ENCODE peak calls at places on chromosomes 12 and 14, in ten cellular contexts. L, P, B, D, C, K, E, Q, I and J are unnamed samples. For H3K9me3, the result is how much of the 10 kb centered on the place peaks cover.

GRCh38 chr12:124678421-124678893 is 111.0 kb upstream of the NCOR2 start:
- DNase-seq in L (no peak), P (no peak), B (no peak), D (no peak), C (no peak), K (no peak), E (no peak), Q (no peak), I (no peak), J (no peak)

GRCh38 chr14:81303258-81303935 is 82.6 kb upstream of the GTF2A1 start:
- DNase-seq in L (peak), P (no peak), B (no peak), D (no peak), C (peak), K (peak), E (peak), Q (no peak), I (no peak), J (no peak)

GRCh38 chr14:29458547-29458946 is 469.1 kb downstream of the PRKD1 start:
- DNase-seq in L (no peak), P (no peak), B (no peak), D (no peak), C (no peak), K (no peak), E (no peak), Q (no peak), I (no peak), J (no peak)

GRCh38 chr12:40017488-40017887 is 88.4 kb downstream of the SLC2A13 start:
- DNase-seq in L (no peak), P (no peak), B (no peak), D (peak), C (no peak), K (no peak), E (no peak), Q (no peak), I (no peak), J (no peak)

GRCh38 chr12:102539651-102540553 is 59.5 kb upstream of the IGF1 start:
- DNase-seq in L (no peak), P (no peak), B (no peak), D (peak), C (no peak), K (no peak), E (no peak), Q (peak), I (no peak), J (no peak)

GRCh38 chr12:111387747-111388365 is 17.9 kb upstream of the SH2B3 start:
- DNase-seq in L (no peak), P (no peak), B (no peak), D (no peak), C (no peak), K (no peak), E (no peak), Q (no peak), I (no peak), J (no peak)

GRCh38 chr12:111322336-111323250 is 46.3 kb downstream of the PHETA1 start:
- DNase-seq in L (no peak), P (no peak), B (no peak), D (no peak), C (peak), K (no peak), E (no peak), Q (no peak), I (no peak), J (no peak)

GRCh38 chr14:99887407-99887806 is 94.2 kb downstream of the EML1 start:
- DNase-seq in L (no peak), P (no peak), B (no peak), D (no peak), C (no peak), K (no peak), E (no peak), Q (no peak), I (no peak), J (no peak)

GRCh38 chr12:69275471-69275891 is 36.1 kb downstream of the CPSF6 start:
- DNase-seq in L (no peak), P (no peak), B (no peak), D (no peak), C (no peak), K (no peak), E (no peak), Q (peak), I (no peak), J (no peak)

GRCh38 chr14:63535918-63536317 is 7.3 kb downstream of the PPP2R5E start:
- DNase-seq in L (no peak), P (no peak), B (no peak), D (no peak), C (no peak), K (no peak), E (no peak), Q (no peak), I (no peak), J (no peak)

GRCh38 chr14:59803052-59803451 is 67.5 kb downstream of the RTN1 start:
- DNase-seq in L (no peak), P (no peak), B (no peak), D (no peak), C (no peak), K (no peak), E (no peak), Q (no peak), I (no peak), J (peak)

GRCh38 chr14:103558071-103558882 is 4.2 kb downstream of the BAG5 start:
- DNase-seq in L (no peak), P (peak), B (no peak), D (peak), C (no peak), K (no peak), E (no peak), Q (no peak), I (no peak), J (no peak)

GRCh38 chr12:109949089-109949488 is 47.1 kb downstream of the GIT2 start:
- DNase-seq in L (no peak), P (no peak), B (no peak), D (peak), C (no peak), K (no peak), E (no peak), Q (peak), I (no peak), J (no peak)

GRCh38 chr12:8012910-8013309 is 19.6 kb upstream of the FOXJ2 start:
- DNase-seq in L (no peak), P (no peak), B (no peak), D (no peak), C (no peak), K (no peak), E (no peak), Q (no peak), I (no peak), J (no peak)

GRCh38 chr14:31164115-31164514 is 43.5 kb downstream of the HECTD1 start:
- DNase-seq in L (no peak), P (no peak), B (no peak), D (no peak), C (no peak), K (no peak), E (no peak), Q (no peak), I (no peak), J (no peak)
- H3K27ac ChIP-seq in L (no peak), P (no peak), B (peak), D (peak), C (no peak), K (peak), E (no peak), Q (peak), I (no peak), J (no peak)

DNA sequence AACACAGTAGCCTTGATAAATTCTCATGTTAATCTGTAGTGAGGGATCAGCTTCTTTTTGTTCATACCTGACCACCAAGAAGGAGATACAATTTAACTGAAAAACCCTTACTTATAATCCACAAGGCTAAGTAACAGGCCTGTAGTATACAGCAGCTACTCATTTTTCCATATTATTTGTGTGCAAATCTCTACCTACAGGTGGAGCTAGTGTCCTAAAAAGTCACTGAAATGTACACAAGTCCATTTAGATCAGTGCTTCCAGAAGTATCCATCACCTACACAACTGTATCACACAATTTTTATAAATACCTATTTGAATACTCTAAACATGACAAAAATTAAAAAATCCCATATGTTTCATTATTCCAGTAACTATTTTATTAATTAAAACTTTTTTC is 173.2 kb downstream of the SLC35F4 start:
- DNase-seq in L (no peak), P (no peak), B (no peak), D (peak), C (no peak), K (no peak), E (no peak), Q (peak), I (no peak), J (no peak)
- TF ChIP-seq CTCF in L (no peak), P (no peak), B (peak), D (peak), C (no peak), K (peak), E (peak), Q (peak), I (peak), J (no peak)

GRCh38 chr14:105904379-105904778 is 378.0 kb downstream of the TMEM121 start:
- DNase-seq in L (no peak), P (no peak), B (no peak), D (no peak), C (no peak), K (no peak), E (no peak), Q (no peak), I (no peak), J (no peak)
- H3K9me3 ChIP-seq in L (under half), P (under half), B (under half), D (under half), C (under half), K (under half), E (under half), Q (under half), I (half or more), J (under half)

GRCh38 chr12:76030378-76031080 is 1.0 kb downstream of the PHLDA1 start:
- DNase-seq in L (no peak), P (peak), B (peak), D (peak), C (peak), K (peak), E (peak), Q (peak), I (no peak), J (no peak)
- H3K27ac ChIP-seq in L (peak), P (peak), B (peak), D (peak), C (peak), K (peak), E (peak), Q (peak), I (no peak), J (peak)

DNA sequence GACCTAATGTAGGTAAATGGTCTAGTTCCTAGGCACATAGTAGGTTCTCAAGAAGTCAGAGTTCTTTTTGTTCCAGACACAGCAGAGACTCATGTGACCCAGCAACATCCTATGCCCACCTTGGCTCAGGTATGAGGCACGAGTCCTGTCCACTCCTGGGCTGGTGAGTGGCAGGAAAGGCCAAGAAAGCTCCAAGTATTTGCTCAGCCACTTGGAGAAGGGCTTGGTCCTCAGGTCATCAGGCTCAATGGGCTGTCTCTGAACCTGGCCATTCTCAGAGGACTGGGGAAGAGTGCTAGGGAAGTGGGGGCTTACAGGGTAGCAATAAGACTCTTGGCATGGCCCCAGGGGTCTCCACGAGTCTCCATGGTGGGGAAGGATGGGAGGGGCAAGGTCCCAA is 253.1 kb downstream of the NTF3 start:
- DNase-seq in L (peak), P (no peak), B (no peak), D (no peak), C (no peak), K (no peak), E (no peak), Q (no peak), I (no peak), J (no peak)
- TF ChIP-seq CTCF in L (no peak), P (no peak), B (no peak), D (no peak), C (no peak), K (no peak), E (no peak), Q (no peak), I (no peak), J (no peak)

DNA sequence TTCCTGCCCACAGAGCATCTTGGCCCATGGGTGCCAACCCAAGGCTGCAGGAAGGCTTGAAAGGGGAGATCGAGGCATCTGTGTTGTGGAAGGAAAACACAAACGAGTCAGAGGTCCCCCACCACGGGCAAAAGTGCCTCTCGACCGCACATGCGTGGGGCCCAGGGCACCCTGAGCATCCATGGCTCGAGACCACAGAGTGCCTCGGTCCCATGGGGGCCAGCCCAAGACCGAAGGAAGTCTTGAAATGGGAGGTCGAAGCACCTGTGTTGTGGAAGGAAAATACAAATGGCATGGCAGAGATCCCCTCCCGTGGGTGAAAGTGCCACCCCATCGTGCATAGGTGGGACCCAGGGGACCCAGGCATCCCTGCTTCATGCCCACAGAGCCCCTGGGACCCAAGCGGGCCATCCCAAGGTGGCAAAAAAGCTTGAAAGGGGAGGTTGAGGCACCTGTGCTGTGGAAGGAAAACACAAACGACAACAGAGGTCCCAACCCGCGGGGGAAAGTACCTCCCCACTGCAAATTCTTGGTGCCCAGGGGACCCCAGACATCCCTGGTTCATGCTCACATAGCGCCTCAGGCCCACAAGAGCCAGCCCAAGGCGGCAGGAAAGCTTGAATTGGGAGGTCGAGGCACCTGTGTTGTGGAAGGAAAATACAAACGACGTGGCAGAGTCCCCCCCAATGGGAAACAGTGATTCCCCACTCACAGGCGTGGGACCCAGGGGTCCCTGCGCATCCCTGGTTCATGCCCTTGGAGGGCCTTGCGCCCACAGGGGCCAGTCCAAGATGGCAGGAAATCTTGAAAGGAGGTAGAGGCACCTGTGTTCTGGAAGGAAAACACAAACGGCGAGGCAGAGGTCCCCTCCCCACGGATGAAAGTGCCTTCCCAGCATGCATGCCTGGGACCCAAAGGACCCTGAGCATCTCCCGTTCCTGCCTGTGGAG is 373.0 kb downstream of the ALG10 start:
- DNase-seq in L (peak), P (peak), B (no peak), D (no peak), C (peak), K (peak), E (peak), Q (no peak), I (peak), J (peak)
- H3K9me3 ChIP-seq in L (half or more), P (under half), B (half or more), D (under half), C (under half), K (half or more), E (under half), Q (under half), I (half or more), J (half or more)

GRCh38 chr14:68734231-68734732 is 58.6 kb downstream of the ZFP36L1 start:
- DNase-seq in L (no peak), P (no peak), B (no peak), D (no peak), C (no peak), K (no peak), E (no peak), Q (no peak), I (no peak), J (no peak)

GRCh38 chr14:68733086-68733621 is 59.7 kb downstream of the ZFP36L1 start:
- DNase-seq in L (peak), P (no peak), B (peak), D (no peak), C (no peak), K (no peak), E (no peak), Q (no peak), I (no peak), J (no peak)

GRCh38 chr14:68736519-68736918 is 56.3 kb downstream of the ZFP36L1 start:
- DNase-seq in L (no peak), P (peak), B (peak), D (no peak), C (no peak), K (no peak), E (no peak), Q (peak), I (no peak), J (no peak)

GRCh38 chr14:68738559-68738958 is 54.3 kb downstream of the ZFP36L1 start:
- DNase-seq in L (no peak), P (no peak), B (peak), D (no peak), C (no peak), K (no peak), E (no peak), Q (no peak), I (no peak), J (no peak)

GRCh38 chr14:68735836-68736235 is 57.0 kb downstream of the ZFP36L1 start:
- DNase-seq in L (no peak), P (no peak), B (peak), D (peak), C (no peak), K (no peak), E (no peak), Q (no peak), I (no peak), J (peak)
- H3K27ac ChIP-seq in L (peak), P (peak), B (peak), D (no peak), C (no peak), K (peak), E (peak), Q (no peak), I (no peak), J (peak)

GRCh38 chr12:80712866-80713265 is 3.8 kb upstream of the MYF5 start:
- DNase-seq in L (no peak), P (no peak), B (no peak), D (no peak), C (no peak), K (no peak), E (no peak), Q (no peak), I (no peak), J (no peak)

GRCh38 chr12:80711866-80712265 is 4.4 kb downstream of the MYF6 start:
- DNase-seq in L (no peak), P (no peak), B (no peak), D (no peak), C (no peak), K (no peak), E (no peak), Q (no peak), I (no peak), J (no peak)

GRCh38 chr12:80709811-80710726 is 2.6 kb downstream of the MYF6 start:
- DNase-seq in L (no peak), P (no peak), B (no peak), D (no peak), C (peak), K (no peak), E (no peak), Q (peak), I (peak), J (no peak)

GRCh38 chr12:80708535-80709328 is 1.3 kb downstream of the MYF6 start:
- DNase-seq in L (no peak), P (no peak), B (no peak), D (peak), C (peak), K (no peak), E (no peak), Q (peak), I (peak), J (no peak)

GRCh38 chr12:80710727-80711066 is 3.3 kb downstream of the MYF6 start:
- DNase-seq in L (no peak), P (no peak), B (no peak), D (no peak), C (no peak), K (no peak), E (no peak), Q (no peak), I (no peak), J (no peak)
- TF ChIP-seq CTCF in L (no peak), P (no peak), B (no peak), D (no peak), C (no peak), K (no peak), E (no peak), Q (no peak), I (peak), J (no peak)

GRCh38 chr14:42460673-42461072 is 854.0 kb downstream of the LRFN5 start:
- DNase-seq in L (no peak), P (no peak), B (no peak), D (no peak), C (no peak), K (no peak), E (no peak), Q (no peak), I (no peak), J (no peak)
- H3K9me3 ChIP-seq in L (under half), P (under half), B (under half), D (under half), C (under half), K (under half), E (under half), Q (under half), I (under half), J (under half)

DNA sequence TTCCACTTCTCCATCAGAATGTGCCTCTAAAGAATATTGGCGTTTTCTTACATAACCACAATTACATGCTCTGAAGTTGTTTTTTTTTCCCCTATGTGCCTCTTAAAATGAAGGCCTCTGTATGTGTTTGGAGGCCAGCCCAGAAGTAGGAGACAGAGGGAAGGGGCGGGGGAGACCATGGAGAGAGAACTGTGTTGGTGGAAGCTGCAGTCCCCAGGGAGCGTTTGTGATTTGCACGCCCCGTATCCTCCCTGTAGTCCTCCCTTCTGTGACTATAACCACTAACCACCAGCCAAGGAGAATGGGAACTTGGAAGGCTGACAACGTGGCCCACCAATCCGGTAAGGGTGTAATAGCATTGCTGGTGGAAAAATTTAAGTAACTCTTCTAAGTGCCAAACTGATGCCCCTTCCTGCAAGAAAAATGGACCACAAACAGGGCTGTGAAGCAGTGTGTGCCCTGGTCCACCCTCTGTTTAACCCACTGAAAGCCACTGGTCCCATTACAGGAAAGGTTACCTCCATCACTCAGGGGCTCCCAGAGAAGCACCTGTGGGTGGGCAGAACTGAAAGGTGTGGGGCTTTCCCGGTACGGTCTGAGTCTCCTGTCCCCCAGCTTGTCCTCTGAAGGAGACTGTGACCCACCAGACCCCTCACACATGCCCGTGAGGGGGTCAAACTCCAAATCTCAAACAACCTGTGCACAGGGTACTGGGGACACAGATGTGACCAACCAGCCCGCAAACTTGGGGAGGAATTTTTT is 36.8 kb downstream of the CCDC88C start:
- DNase-seq in L (no peak), P (peak), B (no peak), D (peak), C (peak), K (no peak), E (no peak), Q (no peak), I (no peak), J (no peak)
- H3K27ac ChIP-seq in L (no peak), P (no peak), B (no peak), D (no peak), C (no peak), K (no peak), E (no peak), Q (no peak), I (no peak), J (no peak)